ENCODE peak calls at places on chromosome 1, in ten cellular contexts. One of them, this sample, is unnamed.

GRCh38 chr1:17976843-17977242 is 130.8 kb upstream of the IGSF21 start:
- DNase-seq in esophagus muscularis mucosa: no peak
- DNase-seq in sigmoid colon: no peak
- DNase-seq in vagina: no peak
- DNase-seq in HCT116: no peak
- DNase-seq in spleen: no peak
- DNase-seq in suprapubic skin: no peak
- DNase-seq in transverse colon: no peak
- DNase-seq in GM12878: no peak
- DNase-seq in stomach: no peak
- DNase-seq in this sample: no peak

GRCh38 chr1:112335351-112335750 is 60.7 kb upstream of the CTTNBP2NL start:
- DNase-seq in sigmoid colon: no peak
- DNase-seq in spleen: no peak
- DNase-seq in vagina: no peak
- DNase-seq in suprapubic skin: no peak
- DNase-seq in esophagus muscularis mucosa: no peak
- DNase-seq in stomach: no peak
- DNase-seq in GM12878: no peak
- DNase-seq in HCT116: no peak
- DNase-seq in transverse colon: no peak
- DNase-seq in this sample: no peak

GRCh38 chr1:168845083-168845650 is 116.2 kb upstream of the DPT start:
- DNase-seq in esophagus muscularis mucosa: no peak
- DNase-seq in sigmoid colon: no peak
- DNase-seq in stomach: peak
- DNase-seq in transverse colon: peak
- DNase-seq in vagina: no peak
- DNase-seq in GM12878: no peak
- DNase-seq in HCT116: no peak
- DNase-seq in spleen: no peak
- DNase-seq in suprapubic skin: no peak
- DNase-seq in this sample: no peak

GRCh38 chr1:116485071-116485735 is 85.6 kb downstream of the CD58 start:
- DNase-seq in esophagus muscularis mucosa: peak
- DNase-seq in sigmoid colon: peak
- DNase-seq in GM12878: no peak
- DNase-seq in stomach: peak
- DNase-seq in vagina: no peak
- DNase-seq in suprapubic skin: peak
- DNase-seq in transverse colon: peak
- DNase-seq in HCT116: peak
- DNase-seq in spleen: peak
- DNase-seq in this sample: peak

GRCh38 chr1:207335695-207336363 is 14.4 kb downstream of the CD55 start:
- DNase-seq in transverse colon: no peak
- DNase-seq in esophagus muscularis mucosa: no peak
- DNase-seq in suprapubic skin: no peak
- DNase-seq in spleen: no peak
- DNase-seq in sigmoid colon: no peak
- DNase-seq in GM12878: peak
- DNase-seq in HCT116: no peak
- DNase-seq in stomach: no peak
- DNase-seq in vagina: no peak
- DNase-seq in this sample: no peak

GRCh38 chr1:233327938-233328660 is 575 bp downstream of the MAP3K21 start:
- DNase-seq in HCT116: no peak
- DNase-seq in GM12878: no peak
- DNase-seq in vagina: no peak
- DNase-seq in suprapubic skin: peak
- DNase-seq in esophagus muscularis mucosa: no peak
- DNase-seq in stomach: peak
- DNase-seq in sigmoid colon: no peak
- DNase-seq in transverse colon: peak
- DNase-seq in spleen: peak
- DNase-seq in this sample: no peak

GRCh38 chr1:92376345-92376744 is 77.5 kb downstream of the RPAP2 start:
- DNase-seq in sigmoid colon: no peak
- DNase-seq in GM12878: no peak
- DNase-seq in vagina: no peak
- DNase-seq in stomach: no peak
- DNase-seq in spleen: no peak
- DNase-seq in transverse colon: no peak
- DNase-seq in HCT116: no peak
- DNase-seq in esophagus muscularis mucosa: no peak
- DNase-seq in suprapubic skin: no peak
- DNase-seq in this sample: no peak

GRCh38 chr1:24147194-24147593 is 4.3 kb upstream of the IL22RA1 start:
- DNase-seq in GM12878: no peak
- DNase-seq in esophagus muscularis mucosa: no peak
- DNase-seq in sigmoid colon: no peak
- DNase-seq in transverse colon: no peak
- DNase-seq in HCT116: no peak
- DNase-seq in spleen: no peak
- DNase-seq in vagina: no peak
- DNase-seq in suprapubic skin: no peak
- DNase-seq in stomach: no peak
- DNase-seq in this sample: no peak

GRCh38 chr1:46643368-46643775 is 24.8 kb downstream of the ATPAF1 start:
- DNase-seq in sigmoid colon: peak
- DNase-seq in transverse colon: peak
- DNase-seq in GM12878: no peak
- DNase-seq in HCT116: no peak
- DNase-seq in suprapubic skin: no peak
- DNase-seq in spleen: no peak
- DNase-seq in vagina: no peak
- DNase-seq in esophagus muscularis mucosa: no peak
- DNase-seq in stomach: no peak
- DNase-seq in this sample: no peak
- TF ChIP-seq POLR2A in sigmoid colon: no peak
- TF ChIP-seq POLR2A in transverse colon: no peak
- TF ChIP-seq POLR2A in GM12878: no peak
- TF ChIP-seq POLR2A in HCT116: no peak
- TF ChIP-seq POLR2A in suprapubic skin: no peak
- TF ChIP-seq POLR2A in spleen: no peak
- TF ChIP-seq POLR2A in vagina: no peak
- TF ChIP-seq POLR2A in esophagus muscularis mucosa: no peak
- TF ChIP-seq POLR2A in stomach: no peak
- TF ChIP-seq POLR2A in this sample: no peak

GRCh38 chr1:102833171-102833570 is 275.2 kb downstream of the COL11A1 start:
- DNase-seq in vagina: no peak
- DNase-seq in suprapubic skin: no peak
- DNase-seq in sigmoid colon: no peak
- DNase-seq in transverse colon: no peak
- DNase-seq in GM12878: no peak
- DNase-seq in stomach: no peak
- DNase-seq in spleen: no peak
- DNase-seq in HCT116: no peak
- DNase-seq in esophagus muscularis mucosa: no peak
- DNase-seq in this sample: no peak
- H3K27ac ChIP-seq in vagina: no peak
- H3K27ac ChIP-seq in suprapubic skin: no peak
- H3K27ac ChIP-seq in sigmoid colon: no peak
- H3K27ac ChIP-seq in transverse colon: no peak
- H3K27ac ChIP-seq in GM12878: no peak
- H3K27ac ChIP-seq in stomach: no peak
- H3K27ac ChIP-seq in spleen: no peak
- H3K27ac ChIP-seq in HCT116: no peak
- H3K27ac ChIP-seq in esophagus muscularis mucosa: no peak
- H3K27ac ChIP-seq in this sample: no peak

GRCh38 chr1:229199892-229200291 is 71.0 kb upstream of the RAB4A start:
- DNase-seq in HCT116: no peak
- DNase-seq in suprapubic skin: no peak
- DNase-seq in transverse colon: peak
- DNase-seq in esophagus muscularis mucosa: no peak
- DNase-seq in stomach: peak
- DNase-seq in spleen: peak
- DNase-seq in GM12878: no peak
- DNase-seq in sigmoid colon: no peak
- DNase-seq in vagina: no peak
- DNase-seq in this sample: no peak
- TF ChIP-seq POLR2AphosphoS5 in HCT116: no peak
- TF ChIP-seq POLR2AphosphoS5 in suprapubic skin: no peak
- TF ChIP-seq POLR2AphosphoS5 in transverse colon: no peak
- TF ChIP-seq POLR2AphosphoS5 in esophagus muscularis mucosa: no peak
- TF ChIP-seq POLR2AphosphoS5 in stomach: no peak
- TF ChIP-seq POLR2AphosphoS5 in spleen: peak
- TF ChIP-seq POLR2AphosphoS5 in GM12878: no peak
- TF ChIP-seq POLR2AphosphoS5 in sigmoid colon: no peak
- TF ChIP-seq POLR2AphosphoS5 in vagina: no peak
- TF ChIP-seq POLR2AphosphoS5 in this sample: no peak

GRCh38 chr1:228735871-228736586 is 750 bp downstream of the RHOU start:
- DNase-seq in GM12878: no peak
- DNase-seq in HCT116: peak
- DNase-seq in transverse colon: peak
- DNase-seq in stomach: peak
- DNase-seq in esophagus muscularis mucosa: peak
- DNase-seq in sigmoid colon: peak
- DNase-seq in vagina: peak
- DNase-seq in spleen: peak
- DNase-seq in suprapubic skin: peak
- DNase-seq in this sample: peak
- TF ChIP-seq POLR2A in GM12878: no peak
- TF ChIP-seq POLR2A in HCT116: no peak
- TF ChIP-seq POLR2A in transverse colon: peak
- TF ChIP-seq POLR2A in stomach: no peak
- TF ChIP-seq POLR2A in esophagus muscularis mucosa: no peak
- TF ChIP-seq POLR2A in sigmoid colon: no peak
- TF ChIP-seq POLR2A in vagina: no peak
- TF ChIP-seq POLR2A in spleen: no peak
- TF ChIP-seq POLR2A in suprapubic skin: no peak
- TF ChIP-seq POLR2A in this sample: no peak

GRCh38 chr1:173861731-173862145 is 6.1 kb downstream of the GAS5 start:
- DNase-seq in HCT116: no peak
- DNase-seq in vagina: no peak
- DNase-seq in GM12878: no peak
- DNase-seq in transverse colon: no peak
- DNase-seq in suprapubic skin: no peak
- DNase-seq in spleen: no peak
- DNase-seq in esophagus muscularis mucosa: no peak
- DNase-seq in stomach: no peak
- DNase-seq in sigmoid colon: no peak
- DNase-seq in this sample: no peak

GRCh38 chr1:173865468-173866164 is 2.2 kb downstream of the GAS5 start:
- DNase-seq in sigmoid colon: no peak
- DNase-seq in GM12878: no peak
- DNase-seq in HCT116: no peak
- DNase-seq in spleen: no peak
- DNase-seq in transverse colon: no peak
- DNase-seq in suprapubic skin: no peak
- DNase-seq in stomach: no peak
- DNase-seq in esophagus muscularis mucosa: no peak
- DNase-seq in vagina: no peak
- DNase-seq in this sample: no peak

GRCh38 chr1:173862769-173863223 is 5.0 kb downstream of the GAS5 start:
- DNase-seq in suprapubic skin: no peak
- DNase-seq in transverse colon: no peak
- DNase-seq in spleen: no peak
- DNase-seq in esophagus muscularis mucosa: no peak
- DNase-seq in stomach: no peak
- DNase-seq in vagina: no peak
- DNase-seq in HCT116: no peak
- DNase-seq in sigmoid colon: no peak
- DNase-seq in GM12878: no peak
- DNase-seq in this sample: no peak

GRCh38 chr1:173864179-173864867 is 3.5 kb downstream of the GAS5 start:
- DNase-seq in vagina: no peak
- DNase-seq in HCT116: no peak
- DNase-seq in transverse colon: no peak
- DNase-seq in esophagus muscularis mucosa: no peak
- DNase-seq in GM12878: no peak
- DNase-seq in suprapubic skin: no peak
- DNase-seq in spleen: no peak
- DNase-seq in sigmoid colon: no peak
- DNase-seq in stomach: no peak
- DNase-seq in this sample: no peak

GRCh38 chr1:173863224-173864151 is 4.3 kb downstream of the GAS5 start:
- DNase-seq in stomach: no peak
- DNase-seq in suprapubic skin: no peak
- DNase-seq in GM12878: no peak
- DNase-seq in transverse colon: no peak
- DNase-seq in HCT116: no peak
- DNase-seq in vagina: no peak
- DNase-seq in spleen: no peak
- DNase-seq in sigmoid colon: no peak
- DNase-seq in esophagus muscularis mucosa: no peak
- DNase-seq in this sample: no peak
- H3K27ac ChIP-seq in stomach: peak
- H3K27ac ChIP-seq in suprapubic skin: no peak
- H3K27ac ChIP-seq in GM12878: peak
- H3K27ac ChIP-seq in transverse colon: no peak
- H3K27ac ChIP-seq in HCT116: peak
- H3K27ac ChIP-seq in vagina: no peak
- H3K27ac ChIP-seq in spleen: no peak
- H3K27ac ChIP-seq in sigmoid colon: no peak
- H3K27ac ChIP-seq in esophagus muscularis mucosa: no peak
- H3K27ac ChIP-seq in this sample: no peak

DNA sequence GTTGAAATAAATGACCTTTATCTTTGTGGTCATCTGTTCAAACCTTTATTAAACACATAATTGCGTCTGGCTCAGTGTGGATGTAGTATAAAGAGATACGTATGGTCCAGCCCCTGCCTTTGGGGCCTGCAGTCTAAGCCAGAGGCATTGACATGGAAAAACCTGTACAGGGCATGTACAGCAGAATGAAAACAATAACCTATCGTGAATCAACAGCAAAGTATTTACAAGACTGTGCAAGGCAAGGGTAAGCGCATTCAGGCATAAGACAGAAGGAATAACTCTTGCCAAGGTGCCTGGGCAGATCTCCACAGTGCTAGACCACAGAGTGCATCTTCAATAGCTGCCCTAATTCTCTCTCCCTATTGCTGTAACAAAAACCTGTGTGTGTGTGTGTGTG is 35.5 kb downstream of the KIRREL1 start:
- DNase-seq in GM12878: no peak
- DNase-seq in stomach: no peak
- DNase-seq in suprapubic skin: no peak
- DNase-seq in transverse colon: no peak
- DNase-seq in esophagus muscularis mucosa: no peak
- DNase-seq in sigmoid colon: no peak
- DNase-seq in vagina: no peak
- DNase-seq in spleen: no peak
- DNase-seq in HCT116: no peak
- DNase-seq in this sample: no peak
- TF ChIP-seq POLR2AphosphoS5 in GM12878: no peak
- TF ChIP-seq POLR2AphosphoS5 in stomach: no peak
- TF ChIP-seq POLR2AphosphoS5 in suprapubic skin: no peak
- TF ChIP-seq POLR2AphosphoS5 in transverse colon: no peak
- TF ChIP-seq POLR2AphosphoS5 in esophagus muscularis mucosa: no peak
- TF ChIP-seq POLR2AphosphoS5 in sigmoid colon: no peak
- TF ChIP-seq POLR2AphosphoS5 in vagina: peak
- TF ChIP-seq POLR2AphosphoS5 in spleen: no peak
- TF ChIP-seq POLR2AphosphoS5 in HCT116: no peak
- TF ChIP-seq POLR2AphosphoS5 in this sample: no peak

This sample was measured in breast epithelium.